ENCODE peak calls at places on chromosome 21, in ten cellular contexts. H is Calu3; V is neural crest cell; R is CD8-positive, alpha-beta T cell; K is upper lobe of right lung; E is astrocyte; G is gastrocnemius medialis; C is MM.1S; F is uterus; D is cardiac fibroblast. M is an unnamed sample.

GRCh38 chr21:45178072-45178608 is 103.8 kb downstream of the ADARB1 start:
- DNase-seq in H (no peak), V (no peak), R (no peak), K (no peak), E (no peak), G (no peak), C (no peak), F (no peak), D (no peak), M (no peak)

GRCh38 chr21:39502631-39503030 is 50.9 kb downstream of the SH3BGR start:
- DNase-seq in H (no peak), V (no peak), R (no peak), K (no peak), E (no peak), G (peak), C (no peak), F (no peak), D (no peak), M (no peak)

GRCh38 chr21:42864286-42864685 is 15.1 kb downstream of the WDR4 start:
- DNase-seq in H (no peak), V (no peak), R (no peak), K (no peak), E (no peak), G (no peak), C (no peak), F (no peak), D (no peak), M (no peak)

GRCh38 chr21:27429612-27430361 is 462.9 kb upstream of the ADAMTS5 start:
- DNase-seq in H (no peak), V (no peak), R (no peak), K (no peak), E (peak), G (no peak), C (no peak), F (peak), D (peak), M (no peak)

GRCh38 chr21:38918629-38919346 is 113.1 kb downstream of the ETS2 start:
- DNase-seq in H (no peak), V (no peak), R (no peak), K (no peak), E (no peak), G (no peak), C (no peak), F (no peak), D (no peak), M (no peak)

GRCh38 chr21:34807146-34807880 is 138.5 kb downstream of the CLIC6 start:
- DNase-seq in H (peak), V (no peak), R (no peak), K (no peak), E (peak), G (peak), C (no peak), F (no peak), D (peak), M (peak)

GRCh38 chr21:46184625-46185555 is 631 bp upstream of the SPATC1L start:
- DNase-seq in H (peak), V (peak), R (peak), K (peak), E (peak), G (peak), C (peak), F (peak), D (peak), M (peak)

GRCh38 chr21:35020446-35020845 is 28.7 kb downstream of the RUNX1 start:
- DNase-seq in H (no peak), V (no peak), R (no peak), K (no peak), E (no peak), G (no peak), C (no peak), F (no peak), D (no peak), M (no peak)

GRCh38 chr21:27694667-27695066 is 727.8 kb upstream of the ADAMTS5 start:
- DNase-seq in H (no peak), V (no peak), R (no peak), K (no peak), E (no peak), G (no peak), C (no peak), F (no peak), D (no peak), M (no peak)

GRCh38 chr21:45819478-45820170 is 161.9 kb upstream of the COL6A1 start:
- DNase-seq in H (no peak), V (no peak), R (no peak), K (no peak), E (no peak), G (no peak), C (no peak), F (no peak), D (no peak), M (peak)

GRCh38 chr21:42496120-42496838 is at the start of gene RSPH1:
- DNase-seq in H (peak), V (peak), R (peak), K (peak), E (peak), G (peak), C (peak), F (peak), D (peak), M (peak)

GRCh38 chr21:34543017-34543416 is 31.0 kb upstream of the KCNE1 start:
- DNase-seq in H (no peak), V (no peak), R (no peak), K (no peak), E (no peak), G (no peak), C (no peak), F (no peak), D (no peak), M (no peak)

GRCh38 chr21:42258150-42258884 is 39.4 kb downstream of the ABCG1 start:
- DNase-seq in H (peak), V (peak), R (peak), K (peak), E (no peak), G (peak), C (peak), F (peak), D (peak), M (peak)

GRCh38 chr21:42174173-42174572 is 44.8 kb upstream of the ABCG1 start:
- DNase-seq in H (no peak), V (no peak), R (no peak), K (peak), E (no peak), G (no peak), C (peak), F (no peak), D (no peak), M (no peak)

GRCh38 chr21:42685036-42685435 is 31.6 kb downstream of the PDE9A start:
- DNase-seq in H (no peak), V (no peak), R (no peak), K (no peak), E (no peak), G (no peak), C (no peak), F (no peak), D (no peak), M (no peak)

GRCh38 chr21:32826317-32827167 is 55.0 kb upstream of the PAXBP1 start:
- DNase-seq in H (peak), V (peak), R (no peak), K (no peak), E (peak), G (no peak), C (peak), F (peak), D (peak), M (no peak)

GRCh38 chr21:25005388-25005787 is 601.9 kb downstream of the MRPL39 start:
- DNase-seq in H (no peak), V (no peak), R (no peak), K (no peak), E (peak), G (no peak), C (no peak), F (no peak), D (no peak), M (no peak)

GRCh38 chr21:45302082-45303061 is 14.7 kb upstream of the POFUT2 start:
- DNase-seq in H (no peak), V (no peak), R (peak), K (peak), E (no peak), G (peak), C (peak), F (peak), D (peak), M (no peak)

GRCh38 chr21:42002421-42002958 is 7.7 kb downstream of the ZBTB21 start:
- DNase-seq in H (no peak), V (no peak), R (no peak), K (no peak), E (peak), G (no peak), C (no peak), F (no peak), D (peak), M (no peak)

GRCh38 chr21:24220466-24220865 is 1386.8 kb downstream of the MRPL39 start:
- DNase-seq in H (no peak), V (no peak), R (no peak), K (no peak), E (no peak), G (no peak), C (no peak), F (no peak), D (no peak), M (no peak)

GRCh38 chr21:42251654-42252053 is 32.7 kb downstream of the ABCG1 start:
- DNase-seq in H (no peak), V (no peak), R (no peak), K (no peak), E (no peak), G (no peak), C (no peak), F (no peak), D (no peak), M (no peak)

GRCh38 chr21:44067011-44067839 is 40.0 kb upstream of the PWP2 start:
- DNase-seq in H (no peak), V (no peak), R (no peak), K (no peak), E (no peak), G (no peak), C (no peak), F (no peak), D (no peak), M (no peak)
- TF ChIP-seq CTCF in H (no peak), V (no peak), R (no peak), K (no peak), E (no peak), G (no peak), C (no peak), F (no peak), D (no peak), M (no peak)

GRCh38 chr21:17352937-17353655 is 159.7 kb upstream of the CXADR start:
- DNase-seq in H (no peak), V (no peak), R (no peak), K (no peak), E (no peak), G (no peak), C (no peak), F (no peak), D (no peak), M (no peak)
- TF ChIP-seq CTCF in H (no peak), V (no peak), R (no peak), K (no peak), E (no peak), G (no peak), C (no peak), F (no peak), D (no peak), M (no peak)

GRCh38 chr21:36156339-36156814 is 247 bp upstream of the DOP1B start:
- DNase-seq in H (peak), V (peak), R (peak), K (peak), E (peak), G (peak), C (peak), F (peak), D (peak), M (peak)
- TF ChIP-seq CTCF in H (no peak), V (no peak), R (no peak), K (no peak), E (no peak), G (no peak), C (no peak), F (no peak), D (no peak), M (no peak)

GRCh38 chr21:18950045-18950740 is 546.6 kb upstream of the TMPRSS15 start:
- DNase-seq in H (no peak), V (no peak), R (no peak), K (no peak), E (no peak), G (no peak), C (no peak), F (no peak), D (no peak), M (no peak)

GRCh38 chr21:18954415-18954972 is 550.9 kb upstream of the TMPRSS15 start:
- DNase-seq in H (no peak), V (no peak), R (no peak), K (no peak), E (no peak), G (no peak), C (no peak), F (no peak), D (no peak), M (no peak)

GRCh38 chr21:18951291-18952038 is 547.9 kb upstream of the TMPRSS15 start:
- DNase-seq in H (no peak), V (peak), R (no peak), K (no peak), E (no peak), G (no peak), C (peak), F (no peak), D (no peak), M (no peak)
- TF ChIP-seq CTCF in H (no peak), V (peak), R (no peak), K (peak), E (no peak), G (no peak), C (peak), F (no peak), D (no peak), M (no peak)

GRCh38 chr21:31108969-31109368 is 70.7 kb upstream of the KRTAP19-8 start:
- DNase-seq in H (no peak), V (no peak), R (no peak), K (no peak), E (no peak), G (no peak), C (peak), F (no peak), D (peak), M (no peak)
- TF ChIP-seq CTCF in H (no peak), V (peak), R (peak), K (no peak), E (no peak), G (no peak), C (peak), F (peak), D (peak), M (no peak)

M was measured in CD14-positive monocyte.